ENCODE peak calls at places on chromosomes 12 and 14, in four cellular contexts. U, V, F and W are unnamed samples.

GRCh38 chr14:99347561-99347960 is 75.6 kb upstream of the BCL11B start:
- DNase-seq in U (no peak), V (no peak), F (no peak), W (no peak)

GRCh38 chr12:62716866-62717477 is 218.0 kb downstream of the PPM1H start:
- DNase-seq in U (no peak), V (no peak), F (no peak), W (no peak)

GRCh38 chr14:91406982-91407381 is 10.6 kb downstream of the CCDC88C start:
- DNase-seq in V (no peak), U (no peak), F (no peak), W (no peak)

GRCh38 chr14:104780513-104781030 is 15.0 kb downstream of the AKT1 start:
- DNase-seq in V (no peak), U (no peak), F (no peak), W (no peak)

GRCh38 chr12:55703976-55704761 is 3.5 kb downstream of the ITGA7 start:
- DNase-seq in F (no peak), V (no peak), U (no peak), W (no peak)

GRCh38 chr14:56224691-56225681 is 106.8 kb downstream of the PELI2 start:
- DNase-seq in F (no peak), U (no peak), V (no peak), W (no peak)

GRCh38 chr14:100524933-100525243 is 62.3 kb downstream of the BEGAIN start:
- DNase-seq in F (no peak), U (no peak), V (peak), W (no peak)

GRCh38 chr14:92897922-92898599 is 24.9 kb upstream of the CHGA start:
- DNase-seq in F (no peak), V (no peak), U (no peak), W (no peak)

GRCh38 chr12:114408881-114409795 is 3.2 kb upstream of the TBX5 start:
- DNase-seq in F (no peak), U (no peak), V (no peak), W (no peak)

GRCh38 chr14:91244501-91244901 is at the start of gene GPR68:
- DNase-seq in F (peak), U (no peak), V (no peak), W (no peak)

GRCh38 chr12:59396519-59396918 is 199.3 kb upstream of the SLC16A7 start:
- DNase-seq in U (no peak), V (no peak), F (no peak), W (no peak)

GRCh38 chr12:95393191-95393790 is 80.7 kb upstream of the METAP2 start:
- DNase-seq in F (no peak), U (no peak), V (no peak), W (no peak)

GRCh38 chr12:89225808-89226368 is 126.4 kb downstream of the DUSP6 start:
- DNase-seq in U (no peak), V (no peak), F (no peak), W (no peak)

GRCh38 chr12:6370994-6371754 is 4.2 kb downstream of the SCNN1A start:
- DNase-seq in V (peak), F (no peak), U (peak), W (no peak)

GRCh38 chr12:53578783-53579182 is 47.4 kb downstream of the ATF7 start:
- DNase-seq in F (no peak), U (no peak), V (no peak), W (no peak)

GRCh38 chr12:50222275-50222783 is 55.2 kb upstream of the CERS5 start:
- DNase-seq in V (peak), F (peak), U (no peak), W (no peak)

GRCh38 chr14:32588448-32589320 is 259.6 kb downstream of the AKAP6 start:
- DNase-seq in V (peak), F (peak), U (no peak), W (no peak)

GRCh38 chr12:132235116-132235820 is 91.0 kb downstream of the NOC4L start:
- DNase-seq in V (no peak), F (no peak), U (no peak), W (no peak)

GRCh38 chr12:106078358-106079025 is 60.3 kb downstream of the NUAK1 start:
- DNase-seq in F (no peak), U (no peak), V (no peak), W (no peak)

GRCh38 chr12:75823475-75823874 is 208.1 kb downstream of the PHLDA1 start:
- DNase-seq in U (no peak), V (no peak), F (no peak), W (no peak)

GRCh38 chr12:25689996-25690501 is 137.0 kb upstream of the LMNTD1 start:
- DNase-seq in V (no peak), U (no peak), F (no peak), W (no peak)

GRCh38 chr12:57898308-57898970 is 42.9 kb upstream of the ATP23 start:
- DNase-seq in F (no peak), V (no peak), U (peak), W (no peak)

GRCh38 chr12:13173012-13173441 is 23.5 kb upstream of the EMP1 start:
- DNase-seq in F (no peak), V (no peak), U (no peak), W (no peak)

GRCh38 chr12:96241484-96242256 is 47.5 kb downstream of the ELK3 start:
- DNase-seq in F (no peak), U (no peak), V (no peak), W (no peak)

GRCh38 chr12:67137256-67137655 is 131.9 kb upstream of the CAND1 start:
- DNase-seq in V (no peak), U (no peak), F (no peak), W (no peak)

GRCh38 chr12:12872139-12872933 is 19.0 kb upstream of the GPRC5A start:
- DNase-seq in U (no peak), V (no peak), F (no peak), W (no peak)

GRCh38 chr12:85804663-85805062 is 31.5 kb downstream of the RASSF9 start:
- DNase-seq in V (no peak), U (no peak), F (no peak), W (no peak)

GRCh38 chr12:6425588-6426531 is 18.9 kb upstream of the CD27 start:
- DNase-seq in V (peak), F (no peak), U (no peak), W (no peak)

GRCh38 chr12:51823875-51824565 is 24.5 kb downstream of the FIGNL2 start:
- DNase-seq in U (no peak), V (peak), F (no peak), W (no peak)

GRCh38 chr12:13241833-13242232 is 45.3 kb downstream of the EMP1 start:
- DNase-seq in F (no peak), V (no peak), U (no peak), W (no peak)

GRCh38 chr14:104893435-104894207 is 28.6 kb downstream of the CEP170B start:
- DNase-seq in F (no peak), V (no peak), U (no peak), W (peak)

GRCh38 chr12:26153421-26154154 is 28.8 kb upstream of the BHLHE41 start:
- DNase-seq in U (no peak), F (no peak), V (no peak), W (no peak)

GRCh38 chr14:65015391-65015790 is 28.7 kb downstream of the FNTB start:
- DNase-seq in F (no peak), V (no peak), U (no peak), W (no peak)

GRCh38 chr12:42326466-42327226 is 679 bp downstream of the PPHLN1 start:
- DNase-seq in U (no peak), F (no peak), V (peak), W (no peak)

GRCh38 chr14:50058112-50058511 is 58.3 kb downstream of the VCPKMT start:
- DNase-seq in U (no peak), F (no peak), V (no peak), W (no peak)

GRCh38 chr14:58488550-58488949 is 61.0 kb downstream of the KIAA0586 start:
- DNase-seq in U (no peak), V (no peak), F (no peak), W (no peak)

GRCh38 chr14:100532916-100533630 is 54.1 kb downstream of the BEGAIN start:
- DNase-seq in F (no peak), U (no peak), V (no peak), W (no peak)

GRCh38 chr12:73384592-73384991 is 1112.4 kb downstream of the TRHDE start:
- DNase-seq in F (no peak), V (no peak), U (no peak), W (no peak)

GRCh38 chr12:122282066-122282465 is 15.8 kb upstream of the VPS33A start:
- DNase-seq in F (no peak), U (no peak), V (no peak), W (no peak)

GRCh38 chr14:89137514-89138163 is 279.4 kb downstream of the FOXN3 start:
- DNase-seq in U (no peak), V (peak), F (peak), W (no peak)

GRCh38 chr12:108907861-108908302 is 28.0 kb downstream of the DAO start:
- DNase-seq in U (no peak), F (no peak), V (no peak), W (no peak)
- TF ChIP-seq SPI1 in U (no peak), F (peak), V (no peak), W (no peak)

DNA sequence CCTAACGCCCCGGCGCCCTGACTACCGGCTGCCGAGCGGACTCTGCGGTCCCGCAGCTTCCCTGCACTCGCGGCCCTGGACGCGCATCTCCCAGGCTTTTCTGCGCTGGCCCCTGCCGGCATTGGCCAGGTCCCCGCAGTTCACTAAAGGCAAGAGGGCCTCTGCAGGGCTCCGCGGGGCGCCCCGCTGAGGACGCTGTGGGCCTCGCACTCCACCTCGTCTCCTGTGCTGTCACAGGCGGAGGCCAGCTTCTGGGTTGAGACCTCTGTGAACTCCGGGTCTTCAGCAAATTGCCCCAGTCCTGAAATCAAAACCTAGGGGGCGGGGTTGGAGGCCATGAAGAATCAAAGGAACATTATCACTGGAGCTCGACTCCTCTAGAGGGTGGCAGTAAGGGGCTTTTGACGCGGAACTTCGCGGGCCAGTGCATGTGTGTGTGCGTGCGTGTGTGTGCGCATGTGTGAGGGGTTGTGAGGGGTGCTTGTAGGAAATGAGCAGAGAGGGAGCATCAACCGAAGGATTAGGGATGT is 68.5 kb upstream of the CAPRIN2 start:
- DNase-seq in V (no peak), F (no peak), U (no peak), W (no peak)
- TF ChIP-seq SPI1 in V (no peak), F (no peak), U (no peak), W (no peak)

GRCh38 chr12:3744216-3744883 is 8.6 kb downstream of the CRACR2A start:
- DNase-seq in V (no peak), F (no peak), U (no peak), W (no peak)

GRCh38 chr12:3746758-3747157 is 6.2 kb downstream of the CRACR2A start:
- DNase-seq in F (no peak), V (no peak), U (no peak), W (no peak)

GRCh38 chr12:3747543-3747942 is 5.4 kb downstream of the CRACR2A start:
- DNase-seq in F (no peak), U (no peak), V (no peak), W (no peak)

GRCh38 chr12:3743803-3744202 is 9.1 kb downstream of the CRACR2A start:
- DNase-seq in F (no peak), U (peak), V (no peak), W (no peak)

GRCh38 chr12:3745152-3745551 is 7.8 kb downstream of the CRACR2A start:
- DNase-seq in U (no peak), F (no peak), V (no peak), W (no peak)
- TF ChIP-seq SPI1 in U (no peak), F (no peak), V (no peak), W (no peak)

GRCh38 chr14:52266782-52267181 is 716 bp upstream of the PTGDR start:
- DNase-seq in U (no peak), V (no peak), F (no peak), W (no peak)
- TF ChIP-seq SPI1 in U (no peak), V (no peak), F (no peak), W (no peak)

GRCh38 chr12:125072496-125072895 is 7.3 kb downstream of the AACS start:
- DNase-seq in F (no peak), V (no peak), U (no peak), W (no peak)
- TF ChIP-seq SPI1 in F (no peak), V (no peak), U (no peak), W (no peak)

GRCh38 chr14:79834856-79835255 is 376.4 kb downstream of the DIO2 start:
- DNase-seq in U (no peak), V (no peak), F (no peak), W (no peak)

GRCh38 chr14:79836577-79836976 is 374.7 kb downstream of the DIO2 start:
- DNase-seq in V (no peak), U (no peak), F (no peak), W (no peak)

GRCh38 chr14:79831198-79831890 is 380.0 kb downstream of the DIO2 start:
- DNase-seq in V (no peak), U (no peak), F (no peak), W (no peak)
- TF ChIP-seq SPI1 in V (no peak), U (no peak), F (no peak), W (no peak)

GRCh38 chr14:74404435-74404834 is 21.6 kb downstream of the SYNDIG1L start:
- DNase-seq in V (no peak), U (no peak), F (no peak), W (no peak)
- TF ChIP-seq SPI1 in V (no peak), U (no peak), F (no peak), W (no peak)